ENCODE peak calls at places on chromosomes 1 and 21, in six cellular contexts. One of them, this sample, is unnamed.

GRCh38 chr1:212458817-212459216 is 26.1 kb downstream of the NENF start:
- DNase-seq in heart right ventricle: no peak
- DNase-seq in hippocampal formation: no peak
- DNase-seq in iris pigment epithelial cell: no peak
- DNase-seq in osteocyte: no peak
- DNase-seq in HL-60: no peak
- DNase-seq in this sample: no peak

GRCh38 chr1:10510520-10511493 is 36.1 kb downstream of the PEX14 start:
- DNase-seq in heart right ventricle: no peak
- DNase-seq in hippocampal formation: no peak
- DNase-seq in osteocyte: no peak
- DNase-seq in HL-60: no peak
- DNase-seq in iris pigment epithelial cell: peak; percentile 85
- DNase-seq in this sample: peak; percentile 85

GRCh38 chr1:1943834-1944570 is 24.9 kb upstream of the TMEM52 start:
- DNase-seq in HL-60: peak; percentile 30
- DNase-seq in heart right ventricle: peak; percentile 40
- DNase-seq in iris pigment epithelial cell: peak; percentile 35
- DNase-seq in osteocyte: peak; percentile 86
- DNase-seq in hippocampal formation: no peak
- DNase-seq in this sample: peak; percentile 41

GRCh38 chr1:113391643-113392271 is 1.4 kb downstream of the MAGI3 start:
- DNase-seq in HL-60: no peak
- DNase-seq in hippocampal formation: no peak
- DNase-seq in heart right ventricle: no peak
- DNase-seq in iris pigment epithelial cell: peak; percentile 16
- DNase-seq in osteocyte: no peak
- DNase-seq in this sample: no peak

GRCh38 chr1:14945132-14946010 is 208.2 kb upstream of the TMEM51 start:
- DNase-seq in iris pigment epithelial cell: peak; percentile 90
- DNase-seq in osteocyte: no peak
- DNase-seq in HL-60: no peak
- DNase-seq in hippocampal formation: no peak
- DNase-seq in heart right ventricle: peak; percentile 41
- DNase-seq in this sample: peak; percentile 90

GRCh38 chr1:153552335-153552734 is 3.3 kb upstream of the S100A3 start:
- DNase-seq in HL-60: no peak
- DNase-seq in heart right ventricle: no peak
- DNase-seq in iris pigment epithelial cell: no peak
- DNase-seq in hippocampal formation: no peak
- DNase-seq in osteocyte: no peak
- DNase-seq in this sample: no peak

GRCh38 chr1:16971330-16972209 is 8.8 kb downstream of the MFAP2 start:
- DNase-seq in osteocyte: no peak
- DNase-seq in heart right ventricle: no peak
- DNase-seq in iris pigment epithelial cell: peak; percentile 21
- DNase-seq in HL-60: no peak
- DNase-seq in hippocampal formation: no peak
- DNase-seq in this sample: peak; percentile 52

GRCh38 chr1:231522038-231522437 is 6.4 kb upstream of the TSNAX start:
- DNase-seq in iris pigment epithelial cell: no peak
- DNase-seq in hippocampal formation: no peak
- DNase-seq in osteocyte: no peak
- DNase-seq in HL-60: no peak
- DNase-seq in heart right ventricle: no peak
- DNase-seq in this sample: no peak

GRCh38 chr1:234862944-234863515 is 253.1 kb upstream of the IRF2BP2 start:
- DNase-seq in hippocampal formation: peak; percentile 67
- DNase-seq in HL-60: no peak
- DNase-seq in osteocyte: no peak
- DNase-seq in heart right ventricle: peak; percentile 86
- DNase-seq in iris pigment epithelial cell: peak; percentile 53
- DNase-seq in this sample: no peak

GRCh38 chr1:1926346-1926811 is 7.3 kb upstream of the TMEM52 start:
- DNase-seq in iris pigment epithelial cell: no peak
- DNase-seq in heart right ventricle: no peak
- DNase-seq in osteocyte: no peak
- DNase-seq in HL-60: no peak
- DNase-seq in hippocampal formation: no peak
- DNase-seq in this sample: no peak

GRCh38 chr1:193733674-193734073 is 547.3 kb upstream of the B3GALT2 start:
- DNase-seq in heart right ventricle: no peak
- DNase-seq in iris pigment epithelial cell: no peak
- DNase-seq in HL-60: no peak
- DNase-seq in osteocyte: no peak
- DNase-seq in hippocampal formation: no peak
- DNase-seq in this sample: no peak

GRCh38 chr1:222257024-222257423 is 290.9 kb downstream of the HHIPL2 start:
- DNase-seq in heart right ventricle: no peak
- DNase-seq in hippocampal formation: no peak
- DNase-seq in HL-60: no peak
- DNase-seq in osteocyte: no peak
- DNase-seq in iris pigment epithelial cell: no peak
- DNase-seq in this sample: no peak

GRCh38 chr21:30289414-30289813 is at the start of gene KRTAP25-1:
- DNase-seq in heart right ventricle: no peak
- DNase-seq in HL-60: no peak
- DNase-seq in iris pigment epithelial cell: no peak
- DNase-seq in osteocyte: no peak
- DNase-seq in hippocampal formation: no peak
- DNase-seq in this sample: no peak

GRCh38 chr21:45482899-45483821 is 59.1 kb downstream of the SLC19A1 start:
- DNase-seq in iris pigment epithelial cell: no peak
- DNase-seq in HL-60: peak; percentile 82
- DNase-seq in heart right ventricle: no peak
- DNase-seq in osteocyte: no peak
- DNase-seq in hippocampal formation: no peak
- DNase-seq in this sample: no peak